ENCODE peak calls at places on chromosomes 16 and 17, in five cellular contexts. U, B, M, P and J are unnamed samples.
A peak's percentile ranks its signal among the peaks of the same experiment; 100 is the strongest.

GRCh38 chr16:3625911-3626732 is 14.7 kb upstream of the SLX4 start:
- DNase-seq in M (peak; percentile 79), B (no peak), U (no peak), P (no peak), J (peak; percentile 81)

GRCh38 chr17:59706900-59707181 is 389 bp downstream of the PTRH2 start:
- DNase-seq in U (no peak), P (no peak), M (no peak), B (no peak), J (no peak)

GRCh38 chr16:8919089-8919933 is 37.2 kb downstream of the LITAFD start:
- DNase-seq in U (no peak), B (no peak), M (no peak), P (no peak), J (peak; percentile 29)

GRCh38 chr16:87140211-87141200 is 176.7 kb downstream of the C16orf95 start:
- DNase-seq in P (no peak), B (no peak), M (no peak), U (no peak), J (no peak)

GRCh38 chr16:47617732-47618131 is 156.6 kb downstream of the PHKB start:
- DNase-seq in P (no peak), M (no peak), U (no peak), B (no peak), J (no peak)

GRCh38 chr17:77363821-77364361 is 223.1 kb downstream of the SEC14L1 start:
- DNase-seq in B (no peak), P (no peak), M (no peak), U (no peak), J (peak; percentile 69)

GRCh38 chr16:11706180-11706742 is 36.4 kb downstream of the TXNDC11 start:
- DNase-seq in M (peak; percentile 45), U (no peak), B (no peak), P (peak; percentile 46), J (no peak)

GRCh38 chr16:2013527-2013926 is 3.9 kb upstream of the ZNF598 start:
- DNase-seq in M (no peak), B (no peak), U (no peak), P (no peak), J (no peak)

GRCh38 chr17:45004388-45004787 is 36.3 kb upstream of the C1QL1 start:
- DNase-seq in M (no peak), P (no peak), U (no peak), B (no peak), J (no peak)

GRCh38 chr17:48997103-48997826 is at the start of gene IGF2BP1:
- DNase-seq in M (peak; percentile 70), B (no peak), U (peak; percentile 20), P (no peak), J (peak; percentile 81)